ENCODE peak calls at places on chromosomes 5 and 9, in eight cellular contexts. F is neuronal stem cell, V is tibial nerve, X is left lung, T is keratinocyte, Z is BJ, N is Peyer's patch, Y is fibroblast of lung. S is an unnamed sample.

GRCh38 chr5:138545919-138546562 is 3.0 kb upstream of the ETF1 start:
- DNase-seq in N (no peak), F (no peak), V (no peak), T (no peak), Y (no peak), X (no peak), Z (no peak), S (no peak)

GRCh38 chr9:928363-929042 is 48.0 kb upstream of the DMRT3 start:
- DNase-seq in N (no peak), X (no peak), T (no peak), V (no peak), Z (no peak), F (no peak), Y (no peak), S (peak; percentile 67)

GRCh38 chr5:172282277-172283019 is 1.1 kb downstream of the UBTD2 start:
- DNase-seq in F (no peak), N (no peak), Z (no peak), X (no peak), Y (no peak), T (no peak), V (no peak), S (no peak)

GRCh38 chr5:157362502-157362901 is 96.6 kb downstream of the CYFIP2 start:
- DNase-seq in V (no peak), N (no peak), T (no peak), Z (no peak), Y (no peak), X (no peak), F (no peak), S (no peak)

GRCh38 chr5:141951341-141951781 is 6.6 kb downstream of the PCDH12 start:
- DNase-seq in Y (no peak), V (no peak), X (no peak), Z (no peak), N (peak; percentile 27), T (no peak), F (no peak), S (peak; percentile 90)

GRCh38 chr5:71887680-71888079 is 168.6 kb downstream of the CARTPT start:
- DNase-seq in X (no peak), Y (peak; percentile 93), V (no peak), F (no peak), N (no peak), Z (peak; percentile 27), T (no peak), S (peak; percentile 64)

GRCh38 chr5:97009212-97009898 is 73.5 kb downstream of the LNPEP start:
- DNase-seq in X (no peak), Z (no peak), N (no peak), T (no peak), V (no peak), Y (peak; percentile 42), F (no peak), S (no peak)

GRCh38 chr5:89204766-89205165 is 321.8 kb upstream of the MEF2C start:
- DNase-seq in V (no peak), Z (peak; percentile 28), F (no peak), T (no peak), N (no peak), Y (peak; percentile 40), X (no peak), S (no peak)

GRCh38 chr5:174837919-174838902 is 113.8 kb downstream of the MSX2 start:
- DNase-seq in X (no peak), Y (peak; percentile 99), Z (peak; percentile 93), T (peak; percentile 0), N (no peak), V (no peak), F (no peak), S (peak; percentile 62)

GRCh38 chr9:88776717-88777497 is 214.4 kb upstream of the S1PR3 start:
- DNase-seq in X (no peak), V (no peak), F (no peak), N (no peak), Z (peak; percentile 73), T (peak; percentile 87), Y (peak; percentile 67), S (no peak)

GRCh38 chr5:42842860-42843641 is 31.4 kb upstream of the SELENOP start:
- DNase-seq in Y (no peak), N (no peak), T (no peak), Z (peak; percentile 12), V (no peak), F (no peak), X (no peak), S (no peak)
- H3K4me3 ChIP-seq in Y (no peak overlapping the region), N (no peak overlapping the region), T (no peak overlapping the region), Z (no peak overlapping the region), V (no peak overlapping the region), F (no peak overlapping the region), X (no peak overlapping the region), S (no peak overlapping the region)

GRCh38 chr9:136826188-136826541 is 16.1 kb upstream of the AJM1 start:
- DNase-seq in T (no peak), F (no peak), N (no peak), Z (no peak), Y (no peak), V (no peak), X (peak; percentile 44), S (no peak)

GRCh38 chr9:136828474-136829140 is 13.7 kb upstream of the AJM1 start:
- DNase-seq in Y (no peak), F (no peak), Z (no peak), V (no peak), T (no peak), N (no peak), X (peak; percentile 50), S (no peak)

GRCh38 chr9:136827794-136828473 is 14.3 kb upstream of the AJM1 start:
- DNase-seq in X (peak; percentile 64), V (no peak), Y (no peak), F (no peak), T (no peak), N (no peak), Z (no peak), S (no peak)

GRCh38 chr9:136825295-136826187 is 16.7 kb upstream of the AJM1 start:
- DNase-seq in Z (no peak), V (no peak), N (no peak), T (no peak), X (peak; percentile 72), Y (no peak), F (no peak), S (no peak)

DNA sequence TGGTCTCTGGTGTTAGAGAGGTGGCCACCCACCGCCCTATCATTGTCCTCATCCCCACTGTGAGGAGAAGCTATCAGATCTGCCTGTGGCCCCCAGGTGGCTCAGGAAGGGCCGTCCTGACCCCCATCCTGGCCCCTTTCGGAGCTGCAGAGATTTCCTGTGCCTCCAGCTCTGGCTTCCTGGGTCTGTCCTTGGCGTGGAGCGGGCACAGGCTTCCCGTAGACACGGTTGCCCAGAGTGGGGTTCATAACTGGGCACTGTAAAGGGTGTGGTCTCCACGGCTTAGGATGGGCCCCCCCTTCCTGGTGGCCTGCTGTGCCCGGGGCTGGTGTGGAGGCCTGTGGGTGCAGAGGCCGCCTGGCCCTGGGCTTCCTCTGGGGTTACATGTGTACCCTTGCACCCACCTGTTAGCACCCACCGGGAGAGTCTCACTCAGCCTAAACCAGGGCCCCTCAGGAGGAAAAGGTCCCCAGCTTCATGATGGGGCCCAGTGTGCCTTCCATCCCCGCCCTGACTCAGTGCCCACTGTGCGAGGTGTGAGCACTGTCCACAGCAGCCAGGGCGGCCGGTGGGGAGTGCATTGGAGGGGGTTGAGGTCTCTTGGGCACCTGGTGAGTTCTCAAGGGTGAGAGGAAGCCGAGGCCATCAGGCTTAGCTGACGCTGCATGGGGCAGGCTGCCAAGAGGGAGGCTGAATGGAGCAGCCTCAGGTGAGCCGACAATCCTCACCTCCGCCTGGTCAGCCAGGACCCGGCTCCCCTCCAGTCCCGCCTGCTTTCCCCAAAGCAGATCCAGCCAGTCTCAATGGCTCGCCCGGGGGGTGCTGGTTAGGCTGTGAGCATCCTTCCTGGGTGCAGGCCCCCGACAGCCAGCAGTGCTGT is 15.3 kb upstream of the AJM1 start:
- DNase-seq in X (peak; percentile 53), F (no peak), T (no peak), V (no peak), Z (no peak), N (no peak), Y (no peak), S (no peak)
- H3K36me3 ChIP-seq in X (peaks cover 91% of the 10 kb centered on the region), F (peaks cover 69% of the 10 kb centered on the region), T (peaks cover 38% of the 10 kb centered on the region), V (peaks cover 90% of the 10 kb centered on the region), Z (peaks cover 45% of the 10 kb centered on the region), N (peaks cover 86% of the 10 kb centered on the region), Y (peaks cover 36% of the 10 kb centered on the region), S (peaks cover 30% of the 10 kb centered on the region)

GRCh38 chr5:38258319-38259061 is at the start of gene EGFLAM:
- DNase-seq in T (no peak), Z (no peak), N (no peak), F (peak; percentile 56), V (no peak), Y (peak; percentile 1), X (peak; percentile 76), S (peak; percentile 85)

GRCh38 chr5:38265546-38266179 is 7.3 kb downstream of the EGFLAM start:
- DNase-seq in T (no peak), N (no peak), Y (peak; percentile 58), V (peak; percentile 48), F (peak; percentile 73), X (no peak), Z (no peak), S (peak; percentile 66)

GRCh38 chr5:38267372-38267771 is 9.0 kb downstream of the EGFLAM start:
- DNase-seq in T (no peak), V (no peak), Y (no peak), F (no peak), N (no peak), X (no peak), Z (no peak), S (no peak)

GRCh38 chr5:38259062-38259857 is 901 bp downstream of the EGFLAM start:
- DNase-seq in N (no peak), Z (no peak), V (no peak), T (no peak), X (no peak), Y (no peak), F (no peak), S (no peak)

GRCh38 chr5:38263983-38264382 is 5.6 kb downstream of the EGFLAM start:
- DNase-seq in Y (no peak), Z (no peak), V (no peak), F (no peak), X (no peak), T (no peak), N (no peak), S (no peak)
- H3K27me3 ChIP-seq in Y (peaks cover 19% of the 10 kb centered on the region), Z (peaks cover 9% of the 10 kb centered on the region), V (no peaks in the 10 kb centered on the region), F (peaks cover 40% of the 10 kb centered on the region), X (peaks cover 31% of the 10 kb centered on the region), T (peaks cover 34% of the 10 kb centered on the region), N (no peaks in the 10 kb centered on the region), S (peaks cover 33% of the 10 kb centered on the region)

DNA sequence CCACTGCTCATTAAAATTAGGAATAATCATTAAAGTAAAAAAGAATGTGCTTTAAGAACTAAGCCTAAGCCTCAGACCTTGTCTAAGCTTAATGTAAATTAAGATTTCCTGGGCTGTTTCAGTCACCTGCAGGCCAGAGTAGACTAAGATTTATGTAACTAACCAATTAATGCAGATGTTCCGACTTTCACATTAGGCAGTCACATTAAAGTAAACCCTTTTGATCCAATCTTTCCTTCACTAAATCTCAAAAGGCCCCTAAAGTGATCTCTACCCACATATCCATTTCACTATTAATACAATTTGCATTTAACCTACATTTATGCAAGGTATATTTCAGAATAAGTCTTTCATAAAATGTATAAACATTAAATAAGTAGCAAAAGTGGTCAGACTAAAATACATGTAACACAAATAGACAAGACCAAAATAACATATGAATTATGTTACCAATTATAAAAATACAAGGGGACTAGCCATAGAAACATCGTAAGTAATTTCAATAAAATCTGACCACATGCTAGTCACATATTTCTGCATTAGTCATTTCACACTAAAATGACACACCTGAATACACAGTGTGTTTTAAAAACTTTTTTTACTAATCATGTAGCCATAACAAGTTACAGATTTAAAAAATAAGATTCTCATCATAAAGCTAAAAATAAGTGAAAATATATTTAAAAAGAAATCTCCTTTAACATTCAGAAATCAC is 7.7 kb downstream of the NR3C1 start:
- DNase-seq in N (no peak), Z (no peak), T (no peak), Y (no peak), V (no peak), X (no peak), F (no peak), S (no peak)
- H3K4me3 ChIP-seq in N (no peak overlapping the region), Z (no peak overlapping the region), T (peak overlapping the region; percentile 94), Y (peak overlapping the region; percentile 89), V (no peak overlapping the region), X (no peak overlapping the region), F (no peak overlapping the region), S (no peak overlapping the region)